ENCODE peak calls at places on chromosomes 7 and 10, in four cellular contexts. N is tibial artery, J is dorsolateral prefrontal cortex, M is AG10803. V is an unnamed sample.

GRCh38 chr7:4809091-4809591 is 33.7 kb downstream of the AP5Z1 start:
- DNase-seq in M (no peak), J (no peak), N (no peak), V (no peak)

GRCh38 chr10:9209105-9209798 is 1154.8 kb downstream of the GATA3 start:
- DNase-seq in J (peak), N (no peak), M (peak), V (peak)

GRCh38 chr7:50531401-50531906 is 33.8 kb downstream of the DDC start:
- DNase-seq in M (no peak), N (no peak), J (peak), V (no peak)

GRCh38 chr10:83982812-83983211 is 156.5 kb upstream of the GHITM start:
- DNase-seq in M (no peak), N (no peak), J (no peak), V (no peak)

GRCh38 chr10:37384923-37385322 is 259.5 kb downstream of the ANKRD30A start:
- DNase-seq in N (no peak), M (no peak), J (no peak), V (no peak)

GRCh38 chr7:157498690-157499089 is 161.9 kb downstream of the DNAJB6 start:
- DNase-seq in M (no peak), N (no peak), J (no peak), V (no peak)

GRCh38 chr7:44235582-44236332 is 35.0 kb downstream of the YKT6 start:
- DNase-seq in J (no peak), M (no peak), N (no peak), V (no peak)

GRCh38 chr7:36794689-36795088 is 70.4 kb upstream of the AOAH start:
- DNase-seq in J (no peak), N (no peak), M (no peak), V (no peak)

GRCh38 chr10:43375401-43376020 is 4.1 kb downstream of the FXYD4 start:
- DNase-seq in M (no peak), N (no peak), J (no peak), V (no peak)

GRCh38 chr10:63414481-63415260 is 51.1 kb downstream of the JMJD1C start:
- DNase-seq in M (peak), J (no peak), N (no peak), V (peak)

GRCh38 chr10:34641913-34642558 is 173.1 kb downstream of the PARD3 start:
- DNase-seq in M (no peak), N (no peak), J (no peak), V (no peak)

GRCh38 chr10:2627969-2628368 is 439.4 kb upstream of the PFKP start:
- DNase-seq in J (no peak), M (no peak), N (no peak), V (no peak)

GRCh38 chr7:158074896-158075632 is 512.6 kb downstream of the PTPRN2 start:
- DNase-seq in M (no peak), J (no peak), N (peak), V (no peak)

GRCh38 chr7:97004931-97005763 is at the start of gene DLX6:
- DNase-seq in M (peak), N (no peak), J (peak), V (no peak)

GRCh38 chr10:70537398-70538194 is 59.0 kb downstream of the PALD1 start:
- DNase-seq in M (no peak), J (no peak), N (no peak), V (no peak)

GRCh38 chr7:108497082-108497725 is 28.7 kb downstream of the PNPLA8 start:
- DNase-seq in J (no peak), M (peak), N (no peak), V (peak)

GRCh38 chr10:79239930-79240713 is 107.1 kb upstream of the PPIF start:
- DNase-seq in J (no peak), N (no peak), M (no peak), V (no peak)

GRCh38 chr7:93723424-93724124 is 149.1 kb upstream of the CALCR start:
- DNase-seq in N (no peak), M (no peak), J (no peak), V (no peak)

GRCh38 chr7:380724-381210 is 90.8 kb downstream of the FOXL3 start:
- DNase-seq in M (no peak), J (no peak), N (peak), V (no peak)

GRCh38 chr10:18144928-18145327 is 4.7 kb downstream of the CACNB2 start:
- DNase-seq in N (peak), M (peak), J (no peak), V (no peak)

GRCh38 chr10:117240730-117241529 is at the start of gene SLC18A2:
- DNase-seq in N (peak), J (no peak), M (no peak), V (no peak)

DNA sequence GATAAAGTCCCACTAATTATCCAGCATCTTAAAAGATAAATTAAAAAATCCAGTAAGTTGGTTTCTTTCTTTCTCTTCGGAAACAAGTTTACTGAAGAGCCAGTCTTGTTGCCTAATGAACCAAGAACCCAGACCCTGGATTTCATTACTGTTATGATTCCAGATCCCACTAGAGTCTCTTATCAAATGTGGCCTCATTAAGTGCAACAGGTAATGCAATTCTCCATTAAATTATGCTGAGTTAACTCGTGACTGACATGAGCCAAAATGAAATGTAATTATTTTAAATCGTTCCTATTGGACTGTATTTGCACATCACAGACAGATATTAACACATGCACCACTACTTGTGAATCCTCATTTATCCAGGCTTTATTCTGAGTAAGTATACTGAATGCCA is 115.6 kb downstream of the NXPH1 start:
- DNase-seq in M (no peak), J (no peak), N (no peak), V (no peak)
- H3K4me3 ChIP-seq in M (no peak), J (no peak), N (no peak), V (no peak)

GRCh38 chr10:95243318-95243617 is 47.5 kb downstream of the PDLIM1 start:
- DNase-seq in M (no peak), J (no peak), N (no peak), V (no peak)
- TF ChIP-seq CTCF in M (no peak), J (no peak), N (no peak), V (no peak)

DNA sequence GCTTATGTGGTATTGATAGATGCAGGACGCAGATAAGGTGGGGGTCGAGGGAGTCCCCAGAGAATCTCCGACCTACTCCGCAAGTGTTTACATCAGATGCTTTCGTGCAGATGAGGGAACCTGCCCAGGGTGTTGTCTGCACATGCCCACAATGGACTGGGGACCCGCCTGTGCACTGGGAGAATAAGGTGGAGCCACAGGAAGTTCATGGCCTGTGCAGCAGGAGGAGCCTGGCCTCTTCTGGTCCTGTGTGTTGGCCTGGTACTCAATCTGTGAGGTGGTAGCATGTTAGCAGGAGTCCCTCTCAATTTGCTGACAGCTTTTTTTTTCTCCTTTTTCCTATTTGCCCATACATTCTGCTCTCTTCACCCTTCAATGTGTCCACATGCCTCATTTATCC is 54.1 kb upstream of the AKR1C1 start:
- DNase-seq in M (no peak), J (no peak), N (no peak), V (no peak)
- H3K4me3 ChIP-seq in M (no peak), J (no peak), N (no peak), V (no peak)

DNA sequence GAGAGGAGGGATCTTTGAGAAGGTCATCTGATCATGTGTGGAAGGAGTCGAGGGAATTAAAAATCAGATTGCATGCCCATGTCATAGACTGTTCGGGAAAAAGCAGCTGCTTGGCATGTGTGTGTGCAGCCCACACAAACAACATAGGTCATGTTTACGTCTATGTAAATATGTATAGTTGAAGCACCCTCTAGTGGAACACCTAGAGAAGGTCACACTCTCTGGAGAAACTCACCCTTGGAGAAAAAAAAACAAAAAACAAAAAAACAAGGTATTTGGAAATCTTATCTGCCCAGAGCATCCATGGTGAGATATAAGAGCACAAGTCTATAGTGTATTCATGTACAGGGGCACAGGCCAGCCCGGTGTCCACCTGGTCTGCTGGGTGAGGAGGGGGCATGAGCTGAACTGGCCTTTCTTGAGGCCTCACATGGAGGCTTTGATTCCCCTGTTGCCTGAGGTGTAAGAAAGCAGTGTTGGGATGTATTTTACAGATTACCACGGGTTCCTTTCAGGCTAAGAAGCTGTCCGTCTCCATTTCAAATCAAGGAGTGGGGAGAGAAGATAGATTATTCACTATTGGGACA is 98.0 kb downstream of the NPY start:
- DNase-seq in J (no peak), M (peak), N (no peak), V (no peak)
- TF ChIP-seq CTCF in J (peak), M (peak), N (no peak), V (peak)

DNA sequence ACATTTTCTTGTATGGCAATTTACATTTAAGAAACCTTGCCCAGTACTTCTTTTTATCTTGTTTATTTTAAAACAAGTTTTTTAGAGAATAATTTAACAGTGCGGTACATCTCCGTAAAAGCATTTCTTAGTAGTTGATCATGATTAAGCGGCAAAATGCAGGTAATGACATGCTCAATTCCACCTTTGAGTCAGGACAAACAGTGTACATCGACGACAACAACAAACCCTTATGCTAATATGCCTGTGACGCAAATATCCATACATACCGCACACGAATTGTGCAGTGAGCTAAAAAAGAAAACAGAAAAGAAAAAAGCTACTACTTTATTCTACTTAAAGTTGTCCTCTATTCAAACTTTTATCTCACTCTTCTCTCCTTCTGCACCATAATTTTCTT is 1.9 kb downstream of the MAGI2 start:
- DNase-seq in J (no peak), M (no peak), N (no peak), V (no peak)
- H3K4me3 ChIP-seq in J (peak), M (peak), N (peak), V (peak)